ENCODE peak calls at places on chromosomes 2 and 18, in seven cellular contexts. O is transverse colon, F is NCI-H460, U is amygdala, J is Panc1, K is HFFc6, Q is HCT116. S is an unnamed sample.

GRCh38 chr2:112645396-112646101 is at the start of gene SLC20A1:
- DNase-seq in F (peak; percentile 94), K (peak; percentile 91), Q (peak; percentile 86), O (peak; percentile 97), J (peak; percentile 66), U (peak; percentile 96), S (peak; percentile 97)

GRCh38 chr2:10208736-10209135 is 86.2 kb downstream of the RRM2 start:
- DNase-seq in F (no peak), J (no peak), O (no peak), U (no peak), K (no peak), Q (no peak), S (no peak)

GRCh38 chr18:48949051-48949605 is 1.6 kb downstream of the SMAD7 start:
- DNase-seq in K (no peak), Q (no peak), U (no peak), F (no peak), O (peak; percentile 82), J (no peak), S (no peak)

GRCh38 chr2:112768432-112768831 is 4.0 kb upstream of the CKAP2L start:
- DNase-seq in J (no peak), U (no peak), F (no peak), K (peak; percentile 65), Q (no peak), O (no peak), S (no peak)

GRCh38 chr18:52334896-52335295 is 5.1 kb upstream of the DCC start:
- DNase-seq in U (no peak), K (no peak), Q (no peak), F (no peak), O (no peak), J (no peak), S (no peak)

GRCh38 chr2:145038041-145038525 is 518.2 kb upstream of the ZEB2 start:
- DNase-seq in J (no peak), K (no peak), F (no peak), U (peak; percentile 19), O (no peak), Q (no peak), S (peak; percentile 87)

GRCh38 chr2:25964891-25965290 is 17.4 kb downstream of the KIF3C start:
- DNase-seq in K (no peak), Q (no peak), O (no peak), F (no peak), U (no peak), J (no peak), S (peak; percentile 80)

GRCh38 chr2:28321426-28321825 is 71.2 kb upstream of the FOSL2 start:
- DNase-seq in Q (no peak), J (no peak), F (no peak), U (no peak), O (no peak), K (no peak), S (no peak)

GRCh38 chr18:6994719-6995430 is 122.7 kb downstream of the LAMA1 start:
- DNase-seq in U (no peak), Q (no peak), J (no peak), F (no peak), O (no peak), K (no peak), S (no peak)

GRCh38 chr2:64644240-64645013 is 9.3 kb downstream of the SERTAD2 start:
- DNase-seq in K (peak; percentile 78), J (peak; percentile 53), U (peak; percentile 59), F (peak; percentile 89), Q (peak; percentile 59), O (peak; percentile 72), S (peak; percentile 82)

GRCh38 chr18:23529597-23529996 is 26.3 kb downstream of the RMC1 start:
- DNase-seq in F (no peak), U (no peak), O (no peak), Q (peak; percentile 81), K (peak; percentile 54), J (peak; percentile 33), S (no peak)

GRCh38 chr2:238202326-238203103 is 980 bp downstream of the ILKAP start:
- DNase-seq in K (no peak), F (peak; percentile 7), U (no peak), Q (no peak), O (no peak), J (no peak), S (no peak)

GRCh38 chr2:198371902-198372611 is 567.7 kb downstream of the PLCL1 start:
- DNase-seq in O (no peak), U (no peak), F (peak; percentile 13), Q (no peak), J (no peak), K (peak; percentile 35), S (no peak)

GRCh38 chr2:226690471-226691024 is 109.1 kb downstream of the IRS1 start:
- DNase-seq in F (no peak), Q (no peak), J (no peak), O (no peak), U (no peak), K (no peak), S (no peak)

GRCh38 chr18:72075040-72075439 is 469.1 kb downstream of the CBLN2 start:
- DNase-seq in U (no peak), F (no peak), J (no peak), Q (no peak), O (no peak), K (no peak), S (no peak)

GRCh38 chr2:74383254-74383653 is 3.1 kb upstream of the DCTN1 start:
- DNase-seq in J (no peak), F (no peak), O (no peak), Q (no peak), U (no peak), K (peak; percentile 41), S (no peak)

GRCh38 chr2:207397917-207398655 is 131.7 kb upstream of the CREB1 start:
- DNase-seq in F (no peak), J (no peak), K (peak; percentile 12), O (no peak), U (no peak), Q (no peak), S (no peak)

GRCh38 chr2:96800762-96801463 is 15.2 kb upstream of the CNNM3 start:
- DNase-seq in K (peak; percentile 27), O (peak; percentile 85), Q (no peak), J (no peak), F (peak; percentile 57), U (peak; percentile 18), S (peak; percentile 81)

GRCh38 chr2:10839813-10840212 is 27.2 kb upstream of the PDIA6 start:
- DNase-seq in J (no peak), F (peak; percentile 32), Q (no peak), O (no peak), U (no peak), K (no peak), S (no peak)

GRCh38 chr2:102042196-102043041 is 50.7 kb downstream of the IL1R2 start:
- DNase-seq in Q (no peak), O (no peak), F (no peak), J (no peak), K (no peak), U (no peak), S (no peak)

GRCh38 chr2:88753833-88754584 is 62.5 kb downstream of the RPIA start:
- DNase-seq in F (no peak), K (no peak), Q (no peak), J (no peak), O (no peak), U (no peak), S (no peak)

GRCh38 chr18:79797518-79798345 is at the start of gene KCNG2:
- DNase-seq in U (no peak), F (no peak), Q (no peak), K (no peak), O (no peak), J (no peak), S (no peak)

GRCh38 chr2:20961858-20962257 is 82.0 kb downstream of the APOB start:
- DNase-seq in U (no peak), F (no peak), J (no peak), O (no peak), K (no peak), Q (no peak), S (no peak)

GRCh38 chr2:38178142-38178541 is 102.2 kb upstream of the CYP1B1 start:
- DNase-seq in J (no peak), Q (no peak), F (no peak), O (no peak), K (no peak), U (no peak), S (peak; percentile 53)

GRCh38 chr2:192072778-192073177 is 122.0 kb downstream of the TMEFF2 start:
- DNase-seq in K (no peak), J (no peak), O (no peak), Q (no peak), U (no peak), F (no peak), S (no peak)

GRCh38 chr2:26442707-26443106 is 35.2 kb downstream of the OTOF start:
- DNase-seq in J (no peak), Q (no peak), F (no peak), K (no peak), O (no peak), U (no peak), S (no peak)

GRCh38 chr18:58262581-58262980 is 218.6 kb downstream of the NEDD4L start:
- DNase-seq in O (no peak), U (no peak), Q (no peak), F (no peak), K (no peak), J (no peak), S (no peak)

GRCh38 chr18:62741118-62741566 is 25.8 kb downstream of the PHLPP1 start:
- DNase-seq in F (no peak), O (peak; percentile 42), U (no peak), K (no peak), Q (peak; percentile 91), J (no peak), S (no peak)

GRCh38 chr2:70328921-70329561 is 27.2 kb upstream of the FAM136A start:
- DNase-seq in F (no peak), J (peak; percentile 12), U (no peak), Q (peak; percentile 96), O (peak; percentile 87), K (no peak), S (no peak)

GRCh38 chr2:75882530-75882929 is 171.8 kb upstream of the GCFC2 start:
- DNase-seq in F (no peak), U (no peak), O (no peak), J (no peak), K (no peak), Q (no peak), S (no peak)

GRCh38 chr18:8960740-8961657 is 141.5 kb upstream of the NDUFV2 start:
- DNase-seq in J (peak; percentile 53), O (no peak), F (no peak), Q (no peak), U (no peak), K (peak; percentile 74), S (no peak)

GRCh38 chr2:106137944-106138903 is 55.9 kb downstream of the UXS1 start:
- DNase-seq in U (no peak), F (no peak), K (no peak), J (no peak), O (no peak), Q (no peak), S (no peak)

GRCh38 chr2:125516496-125517109 is 1139.4 kb upstream of the GYPC start:
- DNase-seq in J (no peak), K (peak; percentile 1), U (no peak), O (no peak), Q (no peak), F (peak; percentile 12), S (no peak)

GRCh38 chr2:241545113-241545512 is 13.4 kb upstream of the BOK start:
- DNase-seq in K (no peak), J (no peak), F (no peak), U (no peak), Q (no peak), O (no peak), S (no peak)

GRCh38 chr2:175805442-175806114 is 196.5 kb downstream of the LNPK start:
- DNase-seq in U (no peak), Q (no peak), J (no peak), K (no peak), F (no peak), O (no peak), S (no peak)

GRCh38 chr2:240637116-240637900 is 12.0 kb downstream of the GPR35 start:
- DNase-seq in Q (no peak), U (no peak), J (no peak), F (no peak), K (no peak), O (no peak), S (no peak)

GRCh38 chr2:160075171-160075570 is 12.8 kb upstream of the PLA2R1 start:
- DNase-seq in Q (no peak), F (no peak), K (peak; percentile 73), J (no peak), O (no peak), U (no peak), S (no peak)

GRCh38 chr2:37588316-37588777 is 83.1 kb downstream of the CDC42EP3 start:
- DNase-seq in K (no peak), J (no peak), F (no peak), Q (peak; percentile 79), O (no peak), U (no peak), S (no peak)

S was measured in Ammon's horn.